ENCODE peak calls at places on chromosomes 7 and 10, in ten cellular contexts. Z is fibroblast of mammary gland; R is cardiac muscle cell; X is H54; E is GM04504; N is HEK293T; U is HCT116; B is neural crest cell; A is M059J; P is CD4-positive, CD25-positive, alpha-beta regulatory T cell. C is an unnamed sample.

GRCh38 chr10:28503114-28503513 is 29.8 kb upstream of the WAC start:
- DNase-seq in U (peak), R (no peak), B (no peak), P (no peak), Z (peak), X (peak), A (no peak), N (peak), E (no peak), C (no peak)

GRCh38 chr10:21534611-21535493 is 820 bp downstream of the MLLT10 start:
- DNase-seq in A (peak), R (peak), N (peak), U (no peak), P (no peak), B (peak), E (no peak), X (no peak), Z (peak), C (peak)

GRCh38 chr10:124000792-124001201 is 92.6 kb downstream of the CHST15 start:
- DNase-seq in E (no peak), Z (peak), N (no peak), R (peak), X (peak), P (no peak), B (no peak), U (no peak), A (peak), C (peak)

GRCh38 chr7:150404785-150405583 is 25.9 kb downstream of the ZNF775 start:
- DNase-seq in U (peak), B (peak), E (peak), A (peak), N (peak), R (peak), Z (peak), P (peak), X (peak), C (peak)

GRCh38 chr7:155377071-155377836 is 79.6 kb downstream of the INSIG1 start:
- DNase-seq in X (no peak), U (no peak), P (no peak), R (no peak), E (no peak), A (no peak), N (no peak), B (no peak), Z (no peak), C (peak)

GRCh38 chr7:37230221-37230620 is 218.4 kb downstream of the ELMO1 start:
- DNase-seq in N (no peak), Z (peak), P (no peak), U (no peak), E (no peak), A (no peak), X (no peak), B (no peak), R (peak), C (no peak)

GRCh38 chr7:101488826-101489572 is 126.3 kb downstream of the COL26A1 start:
- DNase-seq in A (peak), R (no peak), X (no peak), Z (no peak), P (no peak), E (peak), B (no peak), U (no peak), N (no peak), C (no peak)

GRCh38 chr7:117320523-117320922 is 2.3 kb downstream of the WNT2 start:
- DNase-seq in A (no peak), P (no peak), U (no peak), R (no peak), N (no peak), B (no peak), Z (no peak), X (no peak), E (no peak), C (no peak)

GRCh38 chr10:104349623-104350142 is 4.0 kb upstream of the CFAP58 start:
- DNase-seq in E (no peak), Z (peak), A (peak), N (no peak), R (peak), X (no peak), U (no peak), P (no peak), B (no peak), C (no peak)

GRCh38 chr10:118870467-118871243 is 115.9 kb upstream of the CACUL1 start:
- DNase-seq in X (peak), P (no peak), A (peak), Z (peak), R (peak), B (no peak), U (no peak), N (peak), E (no peak), C (peak)

GRCh38 chr7:120260111-120260510 is 12.9 kb upstream of the KCND2 start:
- DNase-seq in A (no peak), B (no peak), R (no peak), Z (no peak), X (no peak), E (no peak), U (no peak), N (no peak), P (no peak), C (no peak)

GRCh38 chr10:396535-397220 is 261.4 kb downstream of the ZMYND11 start:
- DNase-seq in E (no peak), A (no peak), N (no peak), B (no peak), X (no peak), Z (peak), R (peak), P (no peak), U (no peak), C (no peak)

GRCh38 chr7:69429817-69430501 is 168.3 kb upstream of the AUTS2 start:
- DNase-seq in B (no peak), Z (peak), E (no peak), U (no peak), R (peak), P (no peak), N (no peak), A (peak), X (no peak), C (peak)

C was measured in kidney.